ENCODE peak calls at places on chromosomes 11 and 22, in five cellular contexts. One of them, this sample, is unnamed.

GRCh38 chr11:68753300-68753699 is 2.0 kb upstream of the TESMIN start:
- DNase-seq in PC-9: no peak
- DNase-seq in AG09319: no peak
- DNase-seq in stimulated activated CD4-positive, alpha-beta T cell treated with anti-CD3 and anti-CD28 coated beads, TNF-alpha, amount 100 ng/mL, for 48 hours: no peak
- DNase-seq in EL: no peak
- DNase-seq in this sample: no peak

GRCh38 chr11:28049338-28050216 is 58.4 kb downstream of the KIF18A start:
- DNase-seq in PC-9: no peak
- DNase-seq in AG09319: no peak
- DNase-seq in stimulated activated CD4-positive, alpha-beta T cell treated with anti-CD3 and anti-CD28 coated beads, TNF-alpha, amount 100 ng/mL, for 48 hours: no peak
- DNase-seq in EL: peak; percentile 82
- DNase-seq in this sample: no peak

GRCh38 chr11:97948793-97949192 is 1072.0 kb upstream of the CNTN5 start:
- DNase-seq in PC-9: no peak
- DNase-seq in AG09319: no peak
- DNase-seq in stimulated activated CD4-positive, alpha-beta T cell treated with anti-CD3 and anti-CD28 coated beads, TNF-alpha, amount 100 ng/mL, for 48 hours: no peak
- DNase-seq in EL: no peak
- DNase-seq in this sample: no peak

GRCh38 chr11:3149852-3150188 is 15.3 kb downstream of the OSBPL5 start:
- DNase-seq in PC-9: no peak
- DNase-seq in AG09319: no peak
- DNase-seq in stimulated activated CD4-positive, alpha-beta T cell treated with anti-CD3 and anti-CD28 coated beads, TNF-alpha, amount 100 ng/mL, for 48 hours: no peak
- DNase-seq in EL: no peak
- DNase-seq in this sample: no peak

GRCh38 chr11:2213890-2214526 is 42.4 kb upstream of the TH start:
- DNase-seq in PC-9: no peak
- DNase-seq in AG09319: no peak
- DNase-seq in stimulated activated CD4-positive, alpha-beta T cell treated with anti-CD3 and anti-CD28 coated beads, TNF-alpha, amount 100 ng/mL, for 48 hours: no peak
- DNase-seq in EL: no peak
- DNase-seq in this sample: no peak

GRCh38 chr22:28710112-28710888 is 30.7 kb upstream of the TTC28 start:
- DNase-seq in PC-9: peak; percentile 2
- DNase-seq in AG09319: peak; percentile 69
- DNase-seq in stimulated activated CD4-positive, alpha-beta T cell treated with anti-CD3 and anti-CD28 coated beads, TNF-alpha, amount 100 ng/mL, for 48 hours: no peak
- DNase-seq in EL: peak; percentile 87
- DNase-seq in this sample: no peak

GRCh38 chr11:62458212-62459002 is 39.6 kb downstream of the SCGB1A1 start:
- DNase-seq in PC-9: no peak
- DNase-seq in AG09319: no peak
- DNase-seq in stimulated activated CD4-positive, alpha-beta T cell treated with anti-CD3 and anti-CD28 coated beads, TNF-alpha, amount 100 ng/mL, for 48 hours: no peak
- DNase-seq in EL: no peak
- DNase-seq in this sample: no peak

GRCh38 chr22:43018615-43019014 is 3.7 kb upstream of the PACSIN2 start:
- DNase-seq in PC-9: no peak
- DNase-seq in AG09319: no peak
- DNase-seq in stimulated activated CD4-positive, alpha-beta T cell treated with anti-CD3 and anti-CD28 coated beads, TNF-alpha, amount 100 ng/mL, for 48 hours: no peak
- DNase-seq in EL: no peak
- DNase-seq in this sample: no peak

GRCh38 chr11:40958707-40959106 is 500.7 kb downstream of the LRRC4C start:
- DNase-seq in PC-9: no peak
- DNase-seq in AG09319: no peak
- DNase-seq in stimulated activated CD4-positive, alpha-beta T cell treated with anti-CD3 and anti-CD28 coated beads, TNF-alpha, amount 100 ng/mL, for 48 hours: no peak
- DNase-seq in EL: no peak
- DNase-seq in this sample: no peak

GRCh38 chr22:23219787-23220484 is 39.6 kb downstream of the BCR start:
- DNase-seq in PC-9: peak; percentile 33
- DNase-seq in AG09319: no peak
- DNase-seq in stimulated activated CD4-positive, alpha-beta T cell treated with anti-CD3 and anti-CD28 coated beads, TNF-alpha, amount 100 ng/mL, for 48 hours: peak; percentile 49
- DNase-seq in EL: peak; percentile 71
- DNase-seq in this sample: peak; percentile 77

GRCh38 chr11:65216830-65217229 is 35.1 kb downstream of the CAPN1 start:
- DNase-seq in PC-9: no peak
- DNase-seq in AG09319: no peak
- DNase-seq in stimulated activated CD4-positive, alpha-beta T cell treated with anti-CD3 and anti-CD28 coated beads, TNF-alpha, amount 100 ng/mL, for 48 hours: no peak
- DNase-seq in EL: no peak
- DNase-seq in this sample: no peak

GRCh38 chr11:112249871-112250590 is 10.6 kb downstream of the PLET1 start:
- DNase-seq in PC-9: no peak
- DNase-seq in AG09319: no peak
- DNase-seq in stimulated activated CD4-positive, alpha-beta T cell treated with anti-CD3 and anti-CD28 coated beads, TNF-alpha, amount 100 ng/mL, for 48 hours: no peak
- DNase-seq in EL: peak; percentile 46
- DNase-seq in this sample: no peak

GRCh38 chr11:85827768-85828639 is 17.1 kb upstream of the SYTL2 start:
- DNase-seq in PC-9: peak; percentile 41
- DNase-seq in AG09319: peak; percentile 54
- DNase-seq in stimulated activated CD4-positive, alpha-beta T cell treated with anti-CD3 and anti-CD28 coated beads, TNF-alpha, amount 100 ng/mL, for 48 hours: no peak
- DNase-seq in EL: peak; percentile 92
- DNase-seq in this sample: no peak

GRCh38 chr11:93089474-93090102 is 108.2 kb downstream of the SLC36A4 start:
- DNase-seq in PC-9: no peak
- DNase-seq in AG09319: peak; percentile 2
- DNase-seq in stimulated activated CD4-positive, alpha-beta T cell treated with anti-CD3 and anti-CD28 coated beads, TNF-alpha, amount 100 ng/mL, for 48 hours: no peak
- DNase-seq in EL: peak; percentile 62
- DNase-seq in this sample: no peak

GRCh38 chr22:28917747-28918543 is 34.6 kb downstream of the ZNRF3 start:
- DNase-seq in PC-9: no peak
- DNase-seq in AG09319: no peak
- DNase-seq in stimulated activated CD4-positive, alpha-beta T cell treated with anti-CD3 and anti-CD28 coated beads, TNF-alpha, amount 100 ng/mL, for 48 hours: no peak
- DNase-seq in EL: no peak
- DNase-seq in this sample: no peak

GRCh38 chr11:123576082-123576481 is 78.3 kb downstream of the SCN3B start:
- DNase-seq in PC-9: no peak
- DNase-seq in AG09319: no peak
- DNase-seq in stimulated activated CD4-positive, alpha-beta T cell treated with anti-CD3 and anti-CD28 coated beads, TNF-alpha, amount 100 ng/mL, for 48 hours: no peak
- DNase-seq in EL: no peak
- DNase-seq in this sample: no peak

GRCh38 chr22:29744902-29745301 is 21.9 kb downstream of the ZMAT5 start:
- DNase-seq in PC-9: no peak
- DNase-seq in AG09319: peak; percentile 53
- DNase-seq in stimulated activated CD4-positive, alpha-beta T cell treated with anti-CD3 and anti-CD28 coated beads, TNF-alpha, amount 100 ng/mL, for 48 hours: no peak
- DNase-seq in EL: peak; percentile 47
- DNase-seq in this sample: no peak

GRCh38 chr22:30290318-30290678 is 993 bp upstream of the CASTOR1 start:
- DNase-seq in PC-9: no peak
- DNase-seq in AG09319: no peak
- DNase-seq in stimulated activated CD4-positive, alpha-beta T cell treated with anti-CD3 and anti-CD28 coated beads, TNF-alpha, amount 100 ng/mL, for 48 hours: no peak
- DNase-seq in EL: no peak
- DNase-seq in this sample: no peak